ENCODE peak calls at places on chromosomes 2 and 18, in five cellular contexts. T is astrocyte, N is hepatocyte, Z is IMR-90, Q is fibroblast of lung. E is an unnamed sample.

GRCh38 chr2:215460682-215461081 is 24.8 kb upstream of the FN1 start:
- DNase-seq in T (peak), N (peak), Z (peak), Q (peak), E (peak)

GRCh38 chr2:162184362-162184761 is 32.3 kb upstream of the GCG start:
- DNase-seq in T (no peak), N (no peak), Z (no peak), Q (no peak), E (no peak)

GRCh38 chr2:111659361-111660281 is 224.4 kb downstream of the ANAPC1 start:
- DNase-seq in T (peak), N (peak), Z (peak), Q (peak), E (peak)

GRCh38 chr2:109380502-109381326 is 233.1 kb downstream of the SEPTIN10 start:
- DNase-seq in T (peak), N (no peak), Z (peak), Q (peak), E (no peak)

GRCh38 chr2:174974131-174974530 is 31.1 kb downstream of the CHN1 start:
- DNase-seq in T (no peak), N (no peak), Z (no peak), Q (peak), E (no peak)

GRCh38 chr2:177767768-177768167 is 304.8 kb downstream of the PDE11A start:
- DNase-seq in T (no peak), N (no peak), Z (no peak), Q (no peak), E (no peak)

GRCh38 chr2:38626326-38627031 is 23.8 kb upstream of the HNRNPLL start:
- DNase-seq in T (no peak), N (no peak), Z (no peak), Q (no peak), E (no peak)

GRCh38 chr2:233982421-233983121 is 65.4 kb downstream of the TRPM8 start:
- DNase-seq in T (peak), N (no peak), Z (peak), Q (peak), E (peak)

GRCh38 chr18:31942999-31943894 is at the start of gene TRAPPC8:
- DNase-seq in T (peak), N (peak), Z (peak), Q (peak), E (peak)

GRCh38 chr18:31946305-31947046 is 3.5 kb upstream of the TRAPPC8 start:
- DNase-seq in T (no peak), N (no peak), Z (no peak), Q (no peak), E (no peak)

GRCh38 chr18:31941010-31941809 is 1.7 kb downstream of the TRAPPC8 start:
- DNase-seq in T (no peak), N (no peak), Z (no peak), Q (no peak), E (no peak)

GRCh38 chr18:31943895-31944816 is 1.2 kb upstream of the TRAPPC8 start:
- DNase-seq in T (no peak), N (no peak), Z (no peak), Q (no peak), E (no peak)

DNA sequence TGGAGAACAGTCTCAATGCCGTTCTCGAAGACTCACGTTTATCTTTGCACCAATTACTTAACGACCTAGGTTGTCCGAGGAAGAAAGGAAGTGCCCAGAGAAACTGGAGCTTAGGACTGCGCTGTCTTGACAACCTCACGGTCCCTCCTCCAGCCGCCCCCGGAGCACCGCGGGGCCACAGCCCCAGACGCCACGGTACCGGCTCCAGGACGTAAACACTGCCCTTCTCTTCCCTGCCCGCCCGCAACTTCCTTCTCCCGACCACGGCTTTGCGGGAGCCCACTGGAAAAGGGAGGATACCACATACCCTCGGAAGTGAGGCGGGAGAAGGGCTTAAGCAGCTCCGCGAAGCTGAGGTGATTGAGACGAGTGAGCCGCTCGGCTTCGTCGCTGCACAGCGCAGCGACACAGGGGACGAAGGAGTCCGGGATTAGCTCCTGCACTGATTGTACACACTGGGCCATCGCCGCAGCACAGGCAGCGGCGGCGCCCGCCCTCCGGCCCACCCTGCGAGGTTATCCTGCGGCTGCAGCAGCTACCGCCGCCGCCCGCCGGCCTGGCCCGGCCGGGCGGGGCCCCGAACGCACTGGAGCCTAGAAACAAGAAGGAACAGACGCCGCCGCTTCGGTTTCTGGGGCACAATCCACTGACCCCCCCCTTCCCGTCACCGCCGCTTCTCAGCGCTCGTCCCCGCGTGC is 478 bp downstream of the TRAPPC8 start:
- DNase-seq in T (peak), N (peak), Z (peak), Q (peak), E (peak)
- H3K4me2 ChIP-seq in T (peak), N (peak), Z (peak), Q (peak), E (peak)

GRCh38 chr2:47311764-47312503 is 91.0 kb upstream of the MSH2 start:
- DNase-seq in T (no peak), N (no peak), Z (no peak), Q (no peak), E (no peak)

GRCh38 chr2:47312504-47312875 is 90.5 kb upstream of the MSH2 start:
- DNase-seq in T (no peak), N (no peak), Z (no peak), Q (no peak), E (no peak)

GRCh38 chr2:47309472-47309951 is 93.4 kb upstream of the MSH2 start:
- DNase-seq in T (no peak), N (no peak), Z (no peak), Q (no peak), E (no peak)

GRCh38 chr2:47309952-47310800 is 92.8 kb upstream of the MSH2 start:
- DNase-seq in T (peak), N (peak), Z (peak), Q (peak), E (no peak)

DNA sequence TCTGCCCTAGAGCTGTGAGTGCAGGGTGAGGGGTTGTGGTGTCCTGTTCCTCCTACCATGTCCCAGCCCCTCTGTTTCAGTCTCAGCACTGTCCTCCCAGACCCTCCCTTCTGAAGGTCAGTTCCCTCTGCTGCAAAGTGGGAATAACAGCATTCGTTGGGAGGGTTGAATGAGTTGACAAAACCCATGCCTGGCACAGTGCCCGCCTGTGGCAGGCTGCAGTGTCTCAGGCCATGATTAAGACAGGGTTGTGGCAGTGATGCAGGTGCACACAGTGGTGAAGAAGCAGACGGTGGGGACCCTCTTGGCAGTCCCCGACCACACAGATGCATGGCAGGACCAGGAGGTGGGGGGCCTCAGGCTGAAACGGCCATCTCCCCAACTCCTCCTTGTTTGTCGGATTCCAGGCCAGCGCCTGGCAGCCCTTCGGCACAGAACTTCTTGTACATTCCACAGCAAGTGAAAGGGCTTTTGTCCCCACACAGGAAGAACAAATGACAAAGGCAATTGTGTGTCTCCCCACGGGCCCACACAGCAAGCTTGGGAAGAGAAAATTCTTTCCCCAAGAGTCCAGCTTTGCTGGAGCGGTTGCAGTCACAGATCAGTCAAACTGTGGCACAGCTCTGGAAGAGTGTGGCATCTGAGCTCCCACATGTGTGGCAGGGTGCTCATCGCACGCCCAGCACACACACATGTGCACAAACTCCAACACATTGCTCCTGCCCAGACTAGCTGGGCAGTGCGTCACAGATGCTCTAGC is 92.0 kb upstream of the MSH2 start:
- DNase-seq in T (no peak), N (no peak), Z (no peak), Q (no peak), E (no peak)
- H3K4me2 ChIP-seq in T (peak), N (peak), Z (no peak), Q (no peak), E (peak)

GRCh38 chr18:2846241-2846637 is 567 bp upstream of the EMILIN2 start:
- DNase-seq in T (no peak), N (peak), Z (peak), Q (peak), E (peak)

GRCh38 chr18:2848879-2849254 is 2.1 kb downstream of the EMILIN2 start:
- DNase-seq in T (no peak), N (no peak), Z (no peak), Q (no peak), E (peak)

GRCh38 chr18:2846638-2847340 is at the start of gene EMILIN2:
- DNase-seq in T (peak), N (peak), Z (peak), Q (peak), E (peak)

GRCh38 chr18:2848145-2848878 is 1.5 kb downstream of the EMILIN2 start:
- DNase-seq in T (no peak), N (no peak), Z (no peak), Q (no peak), E (peak)

DNA sequence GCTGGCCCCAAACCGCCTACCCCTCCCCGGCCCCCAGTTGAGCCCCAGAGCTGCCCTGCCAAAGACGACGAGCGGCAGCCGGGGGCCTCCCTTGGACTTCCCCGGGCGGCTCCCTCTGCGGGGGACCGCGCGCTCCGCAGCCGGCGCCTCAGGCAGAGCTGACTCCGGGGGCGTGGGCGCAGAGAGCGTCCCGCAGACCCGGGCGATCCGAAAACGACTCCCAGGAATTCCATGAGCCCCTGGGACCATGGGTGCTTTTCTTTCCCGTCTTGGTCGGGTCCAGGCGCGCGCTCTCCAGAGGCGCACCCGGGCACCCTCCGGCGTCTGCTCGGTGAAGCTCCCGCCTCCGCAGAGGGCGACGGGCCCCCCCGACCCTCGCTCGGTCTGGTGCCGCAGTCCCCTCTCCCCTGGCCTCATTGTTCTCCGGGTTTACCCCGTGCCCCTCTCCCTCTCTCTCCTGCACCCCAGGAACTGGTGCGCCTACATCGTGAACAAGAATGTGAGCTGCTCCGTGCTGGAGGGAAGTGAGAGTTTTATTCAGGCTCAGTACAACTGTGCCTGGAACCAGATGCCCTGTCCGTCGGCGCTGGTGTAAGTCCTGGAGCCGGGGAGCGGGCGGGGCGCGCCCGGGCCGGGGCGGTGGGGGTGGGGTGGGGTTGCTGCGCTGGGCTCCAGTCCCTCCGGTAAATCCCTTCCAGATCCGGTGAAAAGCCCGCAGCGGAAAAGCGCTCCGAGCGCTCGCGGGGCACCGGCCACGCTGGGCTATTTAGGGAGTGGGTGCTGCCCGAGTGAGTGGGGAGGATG is 737 bp downstream of the EMILIN2 start:
- DNase-seq in T (no peak), N (peak), Z (no peak), Q (peak), E (peak)
- H3K4me2 ChIP-seq in T (peak), N (peak), Z (peak), Q (peak), E (peak)

GRCh38 chr2:202337133-202337532 is 39.0 kb upstream of the BMPR2 start:
- DNase-seq in T (no peak), N (no peak), Z (no peak), Q (peak), E (no peak)
- H3K4me2 ChIP-seq in T (no peak), N (no peak), Z (no peak), Q (no peak), E (no peak)

GRCh38 chr2:20436716-20437470 is 10.0 kb upstream of the RHOB start:
- DNase-seq in T (no peak), N (no peak), Z (no peak), Q (no peak), E (no peak)

GRCh38 chr2:20438334-20439192 is 8.3 kb upstream of the RHOB start:
- DNase-seq in T (peak), N (peak), Z (peak), Q (peak), E (no peak)

GRCh38 chr2:20440001-20440560 is 6.8 kb upstream of the RHOB start:
- DNase-seq in T (no peak), N (no peak), Z (no peak), Q (no peak), E (no peak)

GRCh38 chr2:20439193-20439475 is 7.7 kb upstream of the RHOB start:
- DNase-seq in T (no peak), N (peak), Z (peak), Q (no peak), E (no peak)

GRCh38 chr2:20439503-20439902 is 7.4 kb upstream of the RHOB start:
- DNase-seq in T (no peak), N (no peak), Z (no peak), Q (no peak), E (no peak)
- H3K4me2 ChIP-seq in T (peak), N (no peak), Z (no peak), Q (no peak), E (peak)

DNA sequence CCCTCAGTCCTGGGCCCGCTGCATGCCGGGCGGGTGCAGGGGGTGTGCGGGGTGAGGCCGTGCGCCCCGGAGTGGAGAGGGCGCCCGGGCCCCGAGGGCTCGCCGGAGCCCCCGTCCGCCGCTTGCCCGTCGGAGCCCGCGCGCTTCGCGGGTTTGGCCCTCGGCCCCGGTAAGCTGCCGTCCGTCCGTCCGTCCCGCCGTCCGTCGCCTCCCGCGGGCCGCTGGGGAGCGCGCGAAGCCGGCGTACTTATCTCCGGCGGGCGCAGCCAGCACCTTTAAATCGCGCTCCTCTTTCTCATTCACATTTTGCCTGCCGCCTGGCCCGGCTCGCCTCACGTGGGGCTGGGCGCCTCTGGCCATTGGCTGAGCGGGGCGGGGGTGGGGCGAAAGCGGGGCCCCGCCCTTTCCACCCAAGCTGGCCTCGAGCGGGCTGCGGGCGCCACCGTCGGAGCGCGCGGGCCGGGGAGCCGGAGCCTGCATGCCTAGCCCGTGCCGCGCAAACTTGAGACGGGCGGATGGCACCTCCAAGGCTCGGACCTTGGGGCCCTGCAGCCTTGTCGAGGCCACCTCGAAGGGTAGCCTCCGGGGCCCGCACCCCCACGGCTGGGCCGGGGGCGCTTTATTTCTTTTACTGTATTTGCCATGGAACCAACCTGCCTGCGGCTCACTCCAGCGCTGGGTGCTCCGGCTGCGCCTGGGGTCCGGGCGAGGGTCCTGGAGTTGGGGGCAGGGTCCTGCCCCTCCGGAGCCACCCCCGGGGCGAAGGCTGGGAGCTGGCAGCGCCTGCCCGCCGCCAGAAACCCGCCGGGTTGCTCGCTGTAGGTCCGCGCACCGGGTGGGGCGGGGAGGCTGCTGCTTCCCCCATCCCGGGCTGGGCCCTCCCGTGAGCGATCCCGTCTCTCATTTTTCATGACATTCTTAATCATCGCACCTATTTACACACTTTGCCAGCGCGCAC is at the start of gene GBX2:
- DNase-seq in T (peak), N (peak), Z (peak), Q (peak), E (peak)
- H3K4me2 ChIP-seq in T (peak), N (peak), Z (peak), Q (peak), E (peak)

GRCh38 chr2:37080674-37081073 is 3.5 kb downstream of the HEATR5B start:
- DNase-seq in T (no peak), N (no peak), Z (no peak), Q (no peak), E (no peak)
- H3K4me2 ChIP-seq in T (no peak), N (no peak), Z (no peak), Q (no peak), E (no peak)

GRCh38 chr2:176087330-176088047 is 3.7 kb upstream of the EVX2 start:
- DNase-seq in T (no peak), N (no peak), Z (no peak), Q (no peak), E (peak)

GRCh38 chr2:176088048-176088936 is 4.2 kb upstream of the HOXD13 start:
- DNase-seq in T (no peak), N (peak), Z (peak), Q (peak), E (peak)

GRCh38 chr2:176085120-176085788 is 1.5 kb upstream of the EVX2 start:
- DNase-seq in T (no peak), N (no peak), Z (no peak), Q (no peak), E (peak)

GRCh38 chr2:176084629-176085119 is 912 bp upstream of the EVX2 start:
- DNase-seq in T (no peak), N (no peak), Z (no peak), Q (no peak), E (peak)

GRCh38 chr2:176085861-176086771 is 2.4 kb upstream of the EVX2 start:
- DNase-seq in T (no peak), N (peak), Z (peak), Q (peak), E (peak)
- H3K4me2 ChIP-seq in T (no peak), N (peak), Z (no peak), Q (no peak), E (no peak)

E was measured in osteoblast.